ENCODE peak calls at places on chromosomes 4 and X, in eight cellular contexts. One of them, this sample, is unnamed.
A peak's percentile ranks its signal among the peaks of the same experiment; 100 is the strongest.

GRCh38 chr4:81982846-81983540 is 390.8 kb downstream of the HNRNPD start:
- DNase-seq in lower lobe of right lung: no peak
- DNase-seq in cardiac fibroblast: no peak
- DNase-seq in mucosa of descending colon: no peak
- DNase-seq in PC-9: no peak
- DNase-seq in lung: no peak
- DNase-seq in dorsolateral prefrontal cortex: no peak
- DNase-seq in tibial nerve: no peak
- DNase-seq in this sample: no peak

GRCh38 chrX:150690126-150690525 is 3.1 kb upstream of the MTMR1 start:
- DNase-seq in lower lobe of right lung: no peak
- DNase-seq in cardiac fibroblast: peak; percentile 96
- DNase-seq in mucosa of descending colon: no peak
- DNase-seq in PC-9: peak; percentile 91
- DNase-seq in lung: no peak
- DNase-seq in dorsolateral prefrontal cortex: no peak
- DNase-seq in tibial nerve: no peak
- DNase-seq in this sample: peak; percentile 76

GRCh38 chrX:118702741-118703140 is 24.7 kb upstream of the IL13RA1 start:
- DNase-seq in lower lobe of right lung: no peak
- DNase-seq in cardiac fibroblast: no peak
- DNase-seq in mucosa of descending colon: no peak
- DNase-seq in PC-9: no peak
- DNase-seq in lung: no peak
- DNase-seq in dorsolateral prefrontal cortex: no peak
- DNase-seq in tibial nerve: no peak
- DNase-seq in this sample: no peak

GRCh38 chrX:15877380-15877779 is 22.8 kb upstream of the AP1S2 start:
- DNase-seq in lower lobe of right lung: no peak
- DNase-seq in cardiac fibroblast: peak; percentile 88
- DNase-seq in mucosa of descending colon: no peak
- DNase-seq in PC-9: no peak
- DNase-seq in lung: no peak
- DNase-seq in dorsolateral prefrontal cortex: no peak
- DNase-seq in tibial nerve: no peak
- DNase-seq in this sample: no peak

GRCh38 chr4:62644372-62644771 is 1444.2 kb downstream of the ADGRL3 start:
- DNase-seq in lower lobe of right lung: no peak
- DNase-seq in cardiac fibroblast: peak; percentile 62
- DNase-seq in mucosa of descending colon: no peak
- DNase-seq in PC-9: no peak
- DNase-seq in lung: no peak
- DNase-seq in dorsolateral prefrontal cortex: no peak
- DNase-seq in tibial nerve: no peak
- DNase-seq in this sample: no peak

GRCh38 chr4:55398461-55398860 is 2.7 kb downstream of the TMEM165 start:
- DNase-seq in lower lobe of right lung: no peak
- DNase-seq in cardiac fibroblast: peak; percentile 78
- DNase-seq in mucosa of descending colon: no peak
- DNase-seq in PC-9: peak; percentile 39
- DNase-seq in lung: no peak
- DNase-seq in dorsolateral prefrontal cortex: no peak
- DNase-seq in tibial nerve: no peak
- DNase-seq in this sample: peak; percentile 75

GRCh38 chr4:73053076-73053475 is 16.4 kb downstream of the COX18 start:
- DNase-seq in lower lobe of right lung: no peak
- DNase-seq in cardiac fibroblast: peak; percentile 15
- DNase-seq in mucosa of descending colon: no peak
- DNase-seq in PC-9: no peak
- DNase-seq in lung: no peak
- DNase-seq in dorsolateral prefrontal cortex: no peak
- DNase-seq in tibial nerve: no peak
- DNase-seq in this sample: no peak

GRCh38 chr4:161714022-161714751 is 449.6 kb downstream of the FSTL5 start:
- DNase-seq in lower lobe of right lung: no peak
- DNase-seq in cardiac fibroblast: peak; percentile 2
- DNase-seq in mucosa of descending colon: no peak
- DNase-seq in PC-9: no peak
- DNase-seq in lung: no peak
- DNase-seq in dorsolateral prefrontal cortex: no peak
- DNase-seq in tibial nerve: no peak
- DNase-seq in this sample: peak; percentile 44

GRCh38 chrX:41923925-41924693 is 755 bp upstream of the CASK start:
- DNase-seq in lower lobe of right lung: peak; percentile 41
- DNase-seq in cardiac fibroblast: peak; percentile 27
- DNase-seq in mucosa of descending colon: peak; percentile 48
- DNase-seq in PC-9: peak; percentile 34
- DNase-seq in lung: no peak
- DNase-seq in dorsolateral prefrontal cortex: peak; percentile 12
- DNase-seq in tibial nerve: peak; percentile 4
- DNase-seq in this sample: peak; percentile 1

GRCh38 chr4:10298681-10299080 is 158.5 kb downstream of the ZNF518B start:
- DNase-seq in lower lobe of right lung: no peak
- DNase-seq in cardiac fibroblast: no peak
- DNase-seq in mucosa of descending colon: no peak
- DNase-seq in PC-9: no peak
- DNase-seq in lung: no peak
- DNase-seq in dorsolateral prefrontal cortex: no peak
- DNase-seq in tibial nerve: no peak
- DNase-seq in this sample: no peak

GRCh38 chrX:54043696-54044125 is 562 bp downstream of the PHF8 start:
- DNase-seq in lower lobe of right lung: no peak
- DNase-seq in cardiac fibroblast: no peak
- DNase-seq in mucosa of descending colon: peak; percentile 69
- DNase-seq in PC-9: no peak
- DNase-seq in lung: peak; percentile 29
- DNase-seq in dorsolateral prefrontal cortex: peak; percentile 18
- DNase-seq in tibial nerve: peak; percentile 4
- DNase-seq in this sample: no peak

GRCh38 chrX:46836701-46837542 is at the start of gene RP2:
- DNase-seq in lower lobe of right lung: peak; percentile 94
- DNase-seq in cardiac fibroblast: peak; percentile 93
- DNase-seq in mucosa of descending colon: peak; percentile 92
- DNase-seq in PC-9: peak; percentile 83
- DNase-seq in lung: peak; percentile 91
- DNase-seq in dorsolateral prefrontal cortex: peak; percentile 88
- DNase-seq in tibial nerve: peak; percentile 81
- DNase-seq in this sample: peak; percentile 56

GRCh38 chrX:84046403-84046984 is 141.5 kb downstream of the RPS6KA6 start:
- DNase-seq in lower lobe of right lung: no peak
- DNase-seq in cardiac fibroblast: peak; percentile 41
- DNase-seq in mucosa of descending colon: no peak
- DNase-seq in PC-9: no peak
- DNase-seq in lung: no peak
- DNase-seq in dorsolateral prefrontal cortex: no peak
- DNase-seq in tibial nerve: no peak
- DNase-seq in this sample: peak; percentile 1

GRCh38 chr4:159296061-159296460 is 193.2 kb downstream of the RAPGEF2 start:
- DNase-seq in lower lobe of right lung: no peak
- DNase-seq in cardiac fibroblast: peak; percentile 58
- DNase-seq in mucosa of descending colon: no peak
- DNase-seq in PC-9: peak; percentile 40
- DNase-seq in lung: no peak
- DNase-seq in dorsolateral prefrontal cortex: no peak
- DNase-seq in tibial nerve: no peak
- DNase-seq in this sample: no peak

GRCh38 chr4:114879916-114880315 is 233.5 kb downstream of the NDST4 start:
- DNase-seq in lower lobe of right lung: no peak
- DNase-seq in cardiac fibroblast: no peak
- DNase-seq in mucosa of descending colon: no peak
- DNase-seq in PC-9: no peak
- DNase-seq in lung: no peak
- DNase-seq in dorsolateral prefrontal cortex: no peak
- DNase-seq in tibial nerve: no peak
- DNase-seq in this sample: no peak

GRCh38 chrX:152913354-152913753 is 15.5 kb downstream of the ZNF185 start:
- DNase-seq in lower lobe of right lung: no peak
- DNase-seq in cardiac fibroblast: no peak
- DNase-seq in mucosa of descending colon: no peak
- DNase-seq in PC-9: no peak
- DNase-seq in lung: no peak
- DNase-seq in dorsolateral prefrontal cortex: no peak
- DNase-seq in tibial nerve: no peak
- DNase-seq in this sample: no peak

GRCh38 chr4:154186888-154187287 is 304.7 kb downstream of the DCHS2 start:
- DNase-seq in lower lobe of right lung: no peak
- DNase-seq in cardiac fibroblast: no peak
- DNase-seq in mucosa of descending colon: no peak
- DNase-seq in PC-9: no peak
- DNase-seq in lung: no peak
- DNase-seq in dorsolateral prefrontal cortex: no peak
- DNase-seq in tibial nerve: no peak
- DNase-seq in this sample: no peak

GRCh38 chr4:124685851-124686250 is 26.7 kb downstream of the ANKRD50 start:
- DNase-seq in lower lobe of right lung: no peak
- DNase-seq in cardiac fibroblast: no peak
- DNase-seq in mucosa of descending colon: no peak
- DNase-seq in PC-9: no peak
- DNase-seq in lung: no peak
- DNase-seq in dorsolateral prefrontal cortex: no peak
- DNase-seq in tibial nerve: no peak
- DNase-seq in this sample: no peak

GRCh38 chrX:133988010-133988409 is 2.6 kb upstream of the GPC3 start:
- DNase-seq in lower lobe of right lung: no peak
- DNase-seq in cardiac fibroblast: no peak
- DNase-seq in mucosa of descending colon: no peak
- DNase-seq in PC-9: no peak
- DNase-seq in lung: no peak
- DNase-seq in dorsolateral prefrontal cortex: no peak
- DNase-seq in tibial nerve: no peak
- DNase-seq in this sample: no peak

GRCh38 chr4:139556735-139557505 is 901 bp upstream of the SETD7 start:
- DNase-seq in lower lobe of right lung: peak; percentile 80
- DNase-seq in cardiac fibroblast: peak; percentile 18
- DNase-seq in mucosa of descending colon: peak; percentile 79
- DNase-seq in PC-9: peak; percentile 56
- DNase-seq in lung: peak; percentile 77
- DNase-seq in dorsolateral prefrontal cortex: peak; percentile 71
- DNase-seq in tibial nerve: peak; percentile 49
- DNase-seq in this sample: no peak

GRCh38 chrX:39936886-39937770 is 160.6 kb downstream of the BCOR start:
- DNase-seq in lower lobe of right lung: no peak
- DNase-seq in cardiac fibroblast: no peak
- DNase-seq in mucosa of descending colon: no peak
- DNase-seq in PC-9: no peak
- DNase-seq in lung: no peak
- DNase-seq in dorsolateral prefrontal cortex: no peak
- DNase-seq in tibial nerve: no peak
- DNase-seq in this sample: no peak

GRCh38 chr4:60345397-60345796 is 854.7 kb upstream of the ADGRL3 start:
- DNase-seq in lower lobe of right lung: no peak
- DNase-seq in cardiac fibroblast: no peak
- DNase-seq in mucosa of descending colon: no peak
- DNase-seq in PC-9: no peak
- DNase-seq in lung: no peak
- DNase-seq in dorsolateral prefrontal cortex: no peak
- DNase-seq in tibial nerve: no peak
- DNase-seq in this sample: no peak

GRCh38 chr4:152458801-152459302 is 77.0 kb downstream of the FBXW7 start:
- DNase-seq in lower lobe of right lung: no peak
- DNase-seq in cardiac fibroblast: no peak
- DNase-seq in mucosa of descending colon: no peak
- DNase-seq in PC-9: no peak
- DNase-seq in lung: no peak
- DNase-seq in dorsolateral prefrontal cortex: no peak
- DNase-seq in tibial nerve: no peak
- DNase-seq in this sample: no peak

GRCh38 chr4:74219241-74219640 is 61.3 kb downstream of the MTHFD2L start:
- DNase-seq in lower lobe of right lung: no peak
- DNase-seq in cardiac fibroblast: no peak
- DNase-seq in mucosa of descending colon: no peak
- DNase-seq in PC-9: no peak
- DNase-seq in lung: no peak
- DNase-seq in dorsolateral prefrontal cortex: no peak
- DNase-seq in tibial nerve: no peak
- DNase-seq in this sample: no peak

DNA sequence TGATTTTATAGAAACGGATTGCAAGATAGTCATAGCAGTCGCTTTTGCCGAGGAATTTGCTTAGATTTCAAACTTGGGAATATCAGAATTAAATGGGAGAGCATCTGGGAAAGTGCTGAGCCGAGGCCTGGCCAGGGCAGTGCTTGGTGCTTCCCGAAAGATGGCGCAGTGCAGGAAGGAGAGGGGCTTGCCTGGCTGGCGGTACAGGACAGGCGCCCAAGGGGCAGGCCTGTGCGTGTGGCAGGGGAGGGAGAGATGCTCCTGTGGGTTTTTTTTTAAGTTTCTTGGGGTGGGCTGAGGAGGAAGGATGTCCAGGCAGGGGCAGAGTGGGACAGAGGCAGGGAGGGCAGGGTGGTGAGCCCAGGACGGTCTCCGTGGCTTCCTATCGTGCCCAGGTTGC is 241.1 kb downstream of the AFAP1 start:
- DNase-seq in lower lobe of right lung: no peak
- DNase-seq in cardiac fibroblast: peak; percentile 5
- DNase-seq in mucosa of descending colon: no peak
- DNase-seq in PC-9: no peak
- DNase-seq in lung: no peak
- DNase-seq in dorsolateral prefrontal cortex: no peak
- DNase-seq in tibial nerve: no peak
- DNase-seq in this sample: no peak
- TF ChIP-seq CTCF in lower lobe of right lung: no peak
- TF ChIP-seq CTCF in cardiac fibroblast: peak; percentile 21
- TF ChIP-seq CTCF in mucosa of descending colon: no peak
- TF ChIP-seq CTCF in PC-9: no peak
- TF ChIP-seq CTCF in lung: no peak
- TF ChIP-seq CTCF in dorsolateral prefrontal cortex: no peak
- TF ChIP-seq CTCF in tibial nerve: no peak
- TF ChIP-seq CTCF in this sample: no peak

GRCh38 chrX:23779025-23779424 is 3.9 kb upstream of the SAT1 start:
- DNase-seq in lower lobe of right lung: no peak
- DNase-seq in cardiac fibroblast: peak; percentile 69
- DNase-seq in mucosa of descending colon: no peak
- DNase-seq in PC-9: peak; percentile 92
- DNase-seq in lung: no peak
- DNase-seq in dorsolateral prefrontal cortex: no peak
- DNase-seq in tibial nerve: no peak
- DNase-seq in this sample: no peak
- TF ChIP-seq CTCF in lower lobe of right lung: no peak
- TF ChIP-seq CTCF in cardiac fibroblast: peak; percentile 11
- TF ChIP-seq CTCF in mucosa of descending colon: no peak
- TF ChIP-seq CTCF in PC-9: peak; percentile 53
- TF ChIP-seq CTCF in lung: no peak
- TF ChIP-seq CTCF in dorsolateral prefrontal cortex: no peak
- TF ChIP-seq CTCF in tibial nerve: no peak
- TF ChIP-seq CTCF in this sample: peak; percentile 38

GRCh38 chr4:128191115-128191897 is 96.3 kb downstream of the PGRMC2 start:
- DNase-seq in lower lobe of right lung: peak; percentile 55
- DNase-seq in cardiac fibroblast: peak; percentile 81
- DNase-seq in mucosa of descending colon: peak; percentile 36
- DNase-seq in PC-9: peak; percentile 45
- DNase-seq in lung: peak; percentile 68
- DNase-seq in dorsolateral prefrontal cortex: peak; percentile 59
- DNase-seq in tibial nerve: peak; percentile 65
- DNase-seq in this sample: peak; percentile 28
- TF ChIP-seq CTCF in lower lobe of right lung: peak; percentile 84
- TF ChIP-seq CTCF in cardiac fibroblast: peak; percentile 83
- TF ChIP-seq CTCF in mucosa of descending colon: peak; percentile 63
- TF ChIP-seq CTCF in PC-9: peak; percentile 89
- TF ChIP-seq CTCF in lung: peak; percentile 78
- TF ChIP-seq CTCF in dorsolateral prefrontal cortex: peak; percentile 82
- TF ChIP-seq CTCF in tibial nerve: peak; percentile 74
- TF ChIP-seq CTCF in this sample: peak; percentile 86

GRCh38 chr4:6783111-6783981 is 819 bp downstream of the KIAA0232 start:
- DNase-seq in lower lobe of right lung: peak; percentile 91
- DNase-seq in cardiac fibroblast: peak; percentile 86
- DNase-seq in mucosa of descending colon: peak; percentile 96
- DNase-seq in PC-9: peak; percentile 59
- DNase-seq in lung: peak; percentile 89
- DNase-seq in dorsolateral prefrontal cortex: peak; percentile 93
- DNase-seq in tibial nerve: peak; percentile 76
- DNase-seq in this sample: no peak
- TF ChIP-seq CTCF in lower lobe of right lung: peak; percentile 21
- TF ChIP-seq CTCF in cardiac fibroblast: no peak
- TF ChIP-seq CTCF in mucosa of descending colon: no peak
- TF ChIP-seq CTCF in PC-9: no peak
- TF ChIP-seq CTCF in lung: no peak
- TF ChIP-seq CTCF in dorsolateral prefrontal cortex: peak; percentile 23
- TF ChIP-seq CTCF in tibial nerve: peak; percentile 16
- TF ChIP-seq CTCF in this sample: peak; percentile 27